ENCODE peak calls at places on chromosomes 7 and 10, in four cellular contexts. One of them, this sample, is unnamed.

GRCh38 chr10:1411956-1412355 is 325.4 kb downstream of the ADARB2 start:
- DNase-seq in amygdala: no peak
- DNase-seq in cortex of kidney: no peak
- DNase-seq in mammary epithelial cell: no peak
- DNase-seq in this sample: no peak

GRCh38 chr10:102660891-102661613 is 16.8 kb downstream of the TRIM8 start:
- DNase-seq in amygdala: peak; percentile 70
- DNase-seq in cortex of kidney: no peak
- DNase-seq in mammary epithelial cell: no peak
- DNase-seq in this sample: peak; percentile 58

GRCh38 chr7:55140981-55141278 is 122.1 kb downstream of the EGFR start:
- DNase-seq in amygdala: no peak
- DNase-seq in cortex of kidney: no peak
- DNase-seq in mammary epithelial cell: no peak
- DNase-seq in this sample: no peak

GRCh38 chr7:537911-538634 is 18.4 kb upstream of the PDGFA start:
- DNase-seq in amygdala: no peak
- DNase-seq in cortex of kidney: no peak
- DNase-seq in mammary epithelial cell: peak; percentile 87
- DNase-seq in this sample: no peak

GRCh38 chr10:126143117-126143516 is 245.2 kb downstream of the ADAM12 start:
- DNase-seq in amygdala: no peak
- DNase-seq in cortex of kidney: no peak
- DNase-seq in mammary epithelial cell: no peak
- DNase-seq in this sample: no peak

GRCh38 chr10:126331101-126331500 is 57.2 kb downstream of the ADAM12 start:
- DNase-seq in amygdala: no peak
- DNase-seq in cortex of kidney: no peak
- DNase-seq in mammary epithelial cell: no peak
- DNase-seq in this sample: no peak

GRCh38 chr10:29621161-29621560 is 13.6 kb downstream of the SVIL start:
- DNase-seq in amygdala: no peak
- DNase-seq in cortex of kidney: no peak
- DNase-seq in mammary epithelial cell: peak; percentile 88
- DNase-seq in this sample: peak; percentile 36

GRCh38 chr10:46319383-46319782 is 32.6 kb downstream of the ANTXRL start:
- DNase-seq in amygdala: no peak
- DNase-seq in cortex of kidney: no peak
- DNase-seq in mammary epithelial cell: no peak
- DNase-seq in this sample: no peak

GRCh38 chr7:2516194-2516555 is 3.4 kb upstream of the LFNG start:
- DNase-seq in amygdala: no peak
- DNase-seq in cortex of kidney: no peak
- DNase-seq in mammary epithelial cell: no peak
- DNase-seq in this sample: no peak

GRCh38 chr10:126839094-126839761 is 66.0 kb upstream of the DOCK1 start:
- DNase-seq in amygdala: peak; percentile 97
- DNase-seq in cortex of kidney: no peak
- DNase-seq in mammary epithelial cell: no peak
- DNase-seq in this sample: peak; percentile 21

GRCh38 chr7:55477781-55478374 is 94.4 kb downstream of the VOPP1 start:
- DNase-seq in amygdala: no peak
- DNase-seq in cortex of kidney: no peak
- DNase-seq in mammary epithelial cell: peak; percentile 76
- DNase-seq in this sample: no peak